ENCODE peak calls at places on chromosomes 4 and X, in six cellular contexts. One of them, this sample, is unnamed.
A peak's percentile ranks its signal among the peaks of the same experiment; 100 is the strongest.

GRCh38 chr4:40934671-40935070 is 184.9 kb downstream of the NSUN7 start:
- DNase-seq in neuronal stem cell: peak; percentile 41
- DNase-seq in mesendoderm: peak; percentile 40
- DNase-seq in IMR-90: no peak
- DNase-seq in trophoblast cell: no peak
- DNase-seq in H1: peak; percentile 3
- DNase-seq in this sample: no peak

GRCh38 chr4:108360857-108361820 is 192.4 kb upstream of the LEF1 start:
- DNase-seq in neuronal stem cell: no peak
- DNase-seq in mesendoderm: peak; percentile 95
- DNase-seq in IMR-90: peak; percentile 60
- DNase-seq in trophoblast cell: peak; percentile 97
- DNase-seq in H1: peak; percentile 15
- DNase-seq in this sample: peak; percentile 86

GRCh38 chr4:152590179-152591031 is 54.5 kb upstream of the FBXW7 start:
- DNase-seq in neuronal stem cell: no peak
- DNase-seq in mesendoderm: peak; percentile 40
- DNase-seq in IMR-90: peak; percentile 89
- DNase-seq in trophoblast cell: peak; percentile 74
- DNase-seq in H1: no peak
- DNase-seq in this sample: peak; percentile 99

GRCh38 chr4:26326791-26327190 is 6.0 kb downstream of the RBPJ start:
- DNase-seq in neuronal stem cell: no peak
- DNase-seq in mesendoderm: no peak
- DNase-seq in IMR-90: peak; percentile 95
- DNase-seq in trophoblast cell: no peak
- DNase-seq in H1: no peak
- DNase-seq in this sample: peak; percentile 75

GRCh38 chrX:131262738-131263679 is 26.1 kb downstream of the IGSF1 start:
- DNase-seq in neuronal stem cell: no peak
- DNase-seq in mesendoderm: peak; percentile 62
- DNase-seq in IMR-90: no peak
- DNase-seq in trophoblast cell: peak; percentile 4
- DNase-seq in H1: no peak
- DNase-seq in this sample: no peak

GRCh38 chr4:6271701-6272465 is 2.2 kb downstream of the WFS1 start:
- DNase-seq in neuronal stem cell: no peak
- DNase-seq in mesendoderm: no peak
- DNase-seq in IMR-90: no peak
- DNase-seq in trophoblast cell: peak; percentile 90
- DNase-seq in H1: no peak
- DNase-seq in this sample: no peak

GRCh38 chr4:19776021-19776459 is 475.7 kb upstream of the SLIT2 start:
- DNase-seq in neuronal stem cell: peak; percentile 9
- DNase-seq in mesendoderm: peak; percentile 83
- DNase-seq in IMR-90: peak; percentile 81
- DNase-seq in trophoblast cell: peak; percentile 46
- DNase-seq in H1: peak; percentile 10
- DNase-seq in this sample: peak; percentile 84

GRCh38 chrX:136574548-136574947 is 42.5 kb downstream of the VGLL1 start:
- DNase-seq in neuronal stem cell: no peak
- DNase-seq in mesendoderm: no peak
- DNase-seq in IMR-90: no peak
- DNase-seq in trophoblast cell: no peak
- DNase-seq in H1: no peak
- DNase-seq in this sample: no peak

GRCh38 chr4:169040559-169041261 is 30.7 kb upstream of the CBR4 start:
- DNase-seq in neuronal stem cell: no peak
- DNase-seq in mesendoderm: no peak
- DNase-seq in IMR-90: no peak
- DNase-seq in trophoblast cell: no peak
- DNase-seq in H1: no peak
- DNase-seq in this sample: no peak

GRCh38 chr4:153432971-153433752 is 33.0 kb upstream of the TMEM131L start:
- DNase-seq in neuronal stem cell: no peak
- DNase-seq in mesendoderm: peak; percentile 91
- DNase-seq in IMR-90: peak; percentile 64
- DNase-seq in trophoblast cell: peak; percentile 84
- DNase-seq in H1: peak; percentile 19
- DNase-seq in this sample: peak; percentile 48

GRCh38 chr4:114399085-114399484 is 199.5 kb upstream of the UGT8 start:
- DNase-seq in neuronal stem cell: no peak
- DNase-seq in mesendoderm: peak; percentile 82
- DNase-seq in IMR-90: no peak
- DNase-seq in trophoblast cell: no peak
- DNase-seq in H1: no peak
- DNase-seq in this sample: no peak

GRCh38 chrX:10098235-10098819 is 58.4 kb upstream of the CLCN4 start:
- DNase-seq in neuronal stem cell: no peak
- DNase-seq in mesendoderm: no peak
- DNase-seq in IMR-90: no peak
- DNase-seq in trophoblast cell: no peak
- DNase-seq in H1: no peak
- DNase-seq in this sample: no peak

GRCh38 chr4:162265802-162266201 is 102.0 kb upstream of the FSTL5 start:
- DNase-seq in neuronal stem cell: no peak
- DNase-seq in mesendoderm: peak; percentile 51
- DNase-seq in IMR-90: no peak
- DNase-seq in trophoblast cell: no peak
- DNase-seq in H1: no peak
- DNase-seq in this sample: no peak

GRCh38 chr4:173505924-173506779 is 23.9 kb downstream of the HAND2 start:
- DNase-seq in neuronal stem cell: no peak
- DNase-seq in mesendoderm: peak; percentile 89
- DNase-seq in IMR-90: peak; percentile 45
- DNase-seq in trophoblast cell: peak; percentile 16
- DNase-seq in H1: no peak
- DNase-seq in this sample: peak; percentile 77

GRCh38 chr4:76950052-76950845 is 697 bp downstream of the SEPTIN11 start:
- DNase-seq in neuronal stem cell: peak; percentile 44
- DNase-seq in mesendoderm: peak; percentile 57
- DNase-seq in IMR-90: no peak
- DNase-seq in trophoblast cell: peak; percentile 48
- DNase-seq in H1: no peak
- DNase-seq in this sample: peak; percentile 61

GRCh38 chr4:94588900-94589693 is 137.4 kb downstream of the PDLIM5 start:
- DNase-seq in neuronal stem cell: no peak
- DNase-seq in mesendoderm: no peak
- DNase-seq in IMR-90: no peak
- DNase-seq in trophoblast cell: no peak
- DNase-seq in H1: no peak
- DNase-seq in this sample: no peak

GRCh38 chr4:7564242-7564641 is 129.5 kb upstream of the PSAPL1 start:
- DNase-seq in neuronal stem cell: no peak
- DNase-seq in mesendoderm: no peak
- DNase-seq in IMR-90: no peak
- DNase-seq in trophoblast cell: no peak
- DNase-seq in H1: no peak
- DNase-seq in this sample: no peak

GRCh38 chr4:7561557-7561956 is 126.8 kb upstream of the PSAPL1 start:
- DNase-seq in neuronal stem cell: no peak
- DNase-seq in mesendoderm: no peak
- DNase-seq in IMR-90: no peak
- DNase-seq in trophoblast cell: no peak
- DNase-seq in H1: no peak
- DNase-seq in this sample: no peak

GRCh38 chr4:7571001-7571400 is 136.3 kb upstream of the PSAPL1 start:
- DNase-seq in neuronal stem cell: no peak
- DNase-seq in mesendoderm: no peak
- DNase-seq in IMR-90: no peak
- DNase-seq in trophoblast cell: no peak
- DNase-seq in H1: no peak
- DNase-seq in this sample: no peak

GRCh38 chr4:7570156-7570778 is 135.5 kb upstream of the PSAPL1 start:
- DNase-seq in neuronal stem cell: no peak
- DNase-seq in mesendoderm: no peak
- DNase-seq in IMR-90: no peak
- DNase-seq in trophoblast cell: no peak
- DNase-seq in H1: no peak
- DNase-seq in this sample: no peak

DNA sequence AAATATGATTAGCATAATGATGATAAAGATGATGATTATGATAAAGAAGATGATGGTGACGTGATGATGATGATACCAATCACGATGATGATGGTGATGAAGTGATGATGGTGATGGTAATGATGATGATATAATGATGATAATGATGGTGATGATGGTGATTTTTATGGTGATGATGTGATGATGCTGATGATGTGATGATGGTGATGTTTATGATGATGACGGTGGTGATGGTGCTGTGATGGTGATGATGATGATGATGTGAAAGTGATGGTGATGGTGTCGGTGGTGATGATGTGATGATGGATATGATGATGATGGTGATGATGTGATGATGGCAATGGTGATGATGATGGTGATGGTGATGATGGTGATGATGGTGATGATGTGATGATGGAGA is 130.8 kb upstream of the PSAPL1 start:
- DNase-seq in neuronal stem cell: no peak
- DNase-seq in mesendoderm: no peak
- DNase-seq in IMR-90: no peak
- DNase-seq in trophoblast cell: no peak
- DNase-seq in H1: no peak
- DNase-seq in this sample: no peak
- H3K23ac ChIP-seq in neuronal stem cell: no peak overlapping the region
- H3K23ac ChIP-seq in mesendoderm: no peak overlapping the region
- H3K23ac ChIP-seq in IMR-90: no peak overlapping the region
- H3K23ac ChIP-seq in trophoblast cell: no peak overlapping the region
- H3K23ac ChIP-seq in H1: no peak overlapping the region
- H3K23ac ChIP-seq in this sample: no peak overlapping the region

DNA sequence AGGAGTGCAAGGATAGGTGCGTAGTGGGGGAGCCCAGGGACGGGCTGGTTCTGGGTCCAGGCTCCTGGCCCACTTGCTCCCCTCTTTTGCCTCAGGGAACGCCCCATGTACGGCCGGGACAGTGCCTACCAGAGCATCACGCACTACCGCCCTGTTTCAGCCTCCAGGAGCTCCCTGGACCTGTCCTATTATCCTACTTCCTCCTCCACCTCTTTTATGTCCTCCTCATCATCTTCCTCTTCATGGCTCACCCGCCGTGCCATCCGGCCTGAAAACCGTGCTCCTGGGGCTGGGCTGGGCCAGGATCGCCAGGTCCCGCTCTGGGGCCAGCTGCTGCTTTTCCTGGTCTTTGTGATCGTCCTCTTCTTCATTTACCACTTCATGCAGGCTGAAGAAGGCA is 1.7 kb downstream of the EMD start:
- DNase-seq in neuronal stem cell: no peak
- DNase-seq in mesendoderm: no peak
- DNase-seq in IMR-90: no peak
- DNase-seq in trophoblast cell: no peak
- DNase-seq in H1: no peak
- DNase-seq in this sample: no peak
- H3K4me3 ChIP-seq in neuronal stem cell: no peak overlapping the region
- H3K4me3 ChIP-seq in mesendoderm: no peak overlapping the region
- H3K4me3 ChIP-seq in IMR-90: no peak overlapping the region
- H3K4me3 ChIP-seq in trophoblast cell: no peak overlapping the region
- H3K4me3 ChIP-seq in H1: peak overlapping the region; percentile 78
- H3K4me3 ChIP-seq in this sample: peak overlapping the region; percentile 83

GRCh38 chrX:45347877-45348675 is 147.4 kb upstream of the DIPK2B start:
- DNase-seq in neuronal stem cell: no peak
- DNase-seq in mesendoderm: no peak
- DNase-seq in IMR-90: peak; percentile 21
- DNase-seq in trophoblast cell: no peak
- DNase-seq in H1: no peak
- DNase-seq in this sample: no peak
- H2BK120ac ChIP-seq in neuronal stem cell: no peak overlapping the region
- H2BK120ac ChIP-seq in mesendoderm: no peak overlapping the region
- H2BK120ac ChIP-seq in IMR-90: peak overlapping the region; percentile 46
- H2BK120ac ChIP-seq in trophoblast cell: no peak overlapping the region
- H2BK120ac ChIP-seq in H1: no peak overlapping the region
- H2BK120ac ChIP-seq in this sample: no peak overlapping the region

GRCh38 chr4:128809477-128810330 is at the start of gene JADE1:
- DNase-seq in neuronal stem cell: peak; percentile 93
- DNase-seq in mesendoderm: peak; percentile 98
- DNase-seq in IMR-90: peak; percentile 95
- DNase-seq in trophoblast cell: peak; percentile 81
- DNase-seq in H1: peak; percentile 82
- DNase-seq in this sample: peak; percentile 96
- H3K23ac ChIP-seq in neuronal stem cell: peak within 1 kb of the TSS; percentile 80
- H3K23ac ChIP-seq in mesendoderm: no peak within 1 kb of the TSS
- H3K23ac ChIP-seq in IMR-90: peak within 1 kb of the TSS; percentile 90
- H3K23ac ChIP-seq in trophoblast cell: no peak within 1 kb of the TSS
- H3K23ac ChIP-seq in H1: no peak within 1 kb of the TSS
- H3K23ac ChIP-seq in this sample: no peak within 1 kb of the TSS

GRCh38 chr4:182142146-182143085 is 100.8 kb upstream of the TENM3 start:
- DNase-seq in neuronal stem cell: peak; percentile 50
- DNase-seq in mesendoderm: peak; percentile 86
- DNase-seq in IMR-90: peak; percentile 58
- DNase-seq in trophoblast cell: peak; percentile 46
- DNase-seq in H1: no peak
- DNase-seq in this sample: peak; percentile 16
- H3K4me3 ChIP-seq in neuronal stem cell: peak overlapping the region; percentile 89
- H3K4me3 ChIP-seq in mesendoderm: peak overlapping the region; percentile 76
- H3K4me3 ChIP-seq in IMR-90: peak overlapping the region; percentile 88
- H3K4me3 ChIP-seq in trophoblast cell: peak overlapping the region; percentile 78
- H3K4me3 ChIP-seq in H1: peak overlapping the region; percentile 82
- H3K4me3 ChIP-seq in this sample: peak overlapping the region; percentile 91

GRCh38 chrX:68498508-68499379 is at the start of gene YIPF6:
- DNase-seq in neuronal stem cell: peak; percentile 46
- DNase-seq in mesendoderm: peak; percentile 81
- DNase-seq in IMR-90: peak; percentile 72
- DNase-seq in trophoblast cell: peak; percentile 68
- DNase-seq in H1: peak; percentile 9
- DNase-seq in this sample: peak; percentile 81
- H2BK120ac ChIP-seq in neuronal stem cell: no peak within 1 kb of the TSS
- H2BK120ac ChIP-seq in mesendoderm: no peak within 1 kb of the TSS
- H2BK120ac ChIP-seq in IMR-90: peak within 1 kb of the TSS; percentile 60
- H2BK120ac ChIP-seq in trophoblast cell: peak within 1 kb of the TSS; percentile 91
- H2BK120ac ChIP-seq in H1: no peak within 1 kb of the TSS
- H2BK120ac ChIP-seq in this sample: no peak within 1 kb of the TSS

GRCh38 chr4:104870495-104871228 is 276.0 kb upstream of the TET2 start:
- DNase-seq in neuronal stem cell: no peak
- DNase-seq in mesendoderm: no peak
- DNase-seq in IMR-90: no peak
- DNase-seq in trophoblast cell: no peak
- DNase-seq in H1: no peak
- DNase-seq in this sample: no peak
- H3K23ac ChIP-seq in neuronal stem cell: no peak overlapping the region
- H3K23ac ChIP-seq in mesendoderm: no peak overlapping the region
- H3K23ac ChIP-seq in IMR-90: no peak overlapping the region
- H3K23ac ChIP-seq in trophoblast cell: no peak overlapping the region
- H3K23ac ChIP-seq in H1: no peak overlapping the region
- H3K23ac ChIP-seq in this sample: no peak overlapping the region

DNA sequence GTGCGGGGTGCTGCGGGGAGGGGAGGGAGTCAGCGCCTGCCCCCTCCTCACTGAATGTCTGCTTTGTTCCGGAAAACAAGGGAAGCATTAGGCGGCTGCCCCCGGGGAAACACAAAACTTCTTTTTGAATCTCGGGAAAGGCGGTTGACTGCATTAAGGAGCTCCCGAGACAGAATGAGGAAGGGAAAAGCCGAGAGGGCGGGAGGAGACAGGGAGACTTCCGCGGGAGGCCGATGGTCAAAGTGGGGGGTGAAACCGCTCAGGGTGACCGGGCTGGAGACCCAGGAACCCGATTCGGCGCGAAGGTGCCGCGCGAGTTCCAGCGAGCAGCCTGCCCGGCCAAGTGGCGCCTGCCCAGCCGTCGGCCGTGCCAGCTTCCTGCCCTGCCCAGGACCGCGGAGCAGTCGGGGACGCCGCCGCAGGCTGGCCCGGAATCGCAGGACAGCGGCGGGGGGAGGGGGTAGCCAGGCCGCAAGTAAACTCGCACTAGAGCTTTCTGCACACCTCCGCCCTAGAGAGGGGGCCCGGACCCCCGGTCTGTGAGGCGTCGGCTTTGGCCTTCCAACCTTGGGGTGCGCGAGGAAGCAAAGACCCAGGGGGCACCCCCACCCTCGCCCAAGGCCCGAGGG is 55.1 kb upstream of the BCOR start:
- DNase-seq in neuronal stem cell: no peak
- DNase-seq in mesendoderm: peak; percentile 23
- DNase-seq in IMR-90: no peak
- DNase-seq in trophoblast cell: no peak
- DNase-seq in H1: no peak
- DNase-seq in this sample: peak; percentile 34
- H3K4me3 ChIP-seq in neuronal stem cell: peak overlapping the region; percentile 73
- H3K4me3 ChIP-seq in mesendoderm: no peak overlapping the region
- H3K4me3 ChIP-seq in IMR-90: no peak overlapping the region
- H3K4me3 ChIP-seq in trophoblast cell: no peak overlapping the region
- H3K4me3 ChIP-seq in H1: peak overlapping the region; percentile 36
- H3K4me3 ChIP-seq in this sample: peak overlapping the region; percentile 71